ENCODE peak calls at places on chromosomes 3 and 15, in four cellular contexts. P is GDM1, Y is AG20443, E is ACHN. J is an unnamed sample.

GRCh38 chr15:42679285-42680141 is 57.4 kb downstream of the CDAN1 start:
- DNase-seq in P (no peak), Y (no peak), E (no peak), J (no peak)

GRCh38 chr15:31145271-31145911 is 43.9 kb upstream of the TRPM1 start:
- DNase-seq in P (no peak), Y (peak; percentile 5), E (peak; percentile 5), J (no peak)

GRCh38 chr15:73440571-73440970 is 2.4 kb upstream of the REC114 start:
- DNase-seq in P (no peak), Y (no peak), E (no peak), J (no peak)

GRCh38 chr3:102471001-102471400 is 36.2 kb downstream of the ZPLD1 start:
- DNase-seq in P (no peak), Y (no peak), E (no peak), J (no peak)

GRCh38 chr3:9037113-9037715 is 73.9 kb upstream of the RAD18 start:
- DNase-seq in P (peak; percentile 21), Y (peak; percentile 62), E (no peak), J (no peak)

GRCh38 chr3:37974121-37974927 is 16.3 kb upstream of the VILL start:
- DNase-seq in P (peak; percentile 30), Y (peak; percentile 81), E (peak; percentile 60), J (peak; percentile 83)

GRCh38 chr15:52392008-52392687 is 96.5 kb upstream of the MYO5C start:
- DNase-seq in P (no peak), Y (peak; percentile 62), E (no peak), J (peak; percentile 50)

GRCh38 chr3:187935623-187936156 is 190.4 kb upstream of the BCL6 start:
- DNase-seq in P (no peak), Y (no peak), E (no peak), J (peak; percentile 61)

GRCh38 chr3:5466059-5466458 is 278.6 kb downstream of the EDEM1 start:
- DNase-seq in P (no peak), Y (no peak), E (no peak), J (no peak)

GRCh38 chr3:120298996-120299395 is 14.0 kb upstream of the GPR156 start:
- DNase-seq in P (no peak), Y (no peak), E (no peak), J (peak; percentile 64)

GRCh38 chr3:11826628-11827265 is 19.9 kb downstream of the TAMM41 start:
- DNase-seq in P (no peak), Y (no peak), E (peak; percentile 37), J (no peak)

GRCh38 chr3:64518950-64519349 is 168.8 kb downstream of the ADAMTS9 start:
- DNase-seq in P (no peak), Y (peak; percentile 67), E (no peak), J (no peak)

GRCh38 chr15:66771351-66771650 is 69.3 kb downstream of the SMAD6 start:
- DNase-seq in P (no peak), Y (no peak), E (no peak), J (no peak)

GRCh38 chr3:38004415-38005075 is 14.0 kb downstream of the VILL start:
- DNase-seq in P (peak; percentile 39), Y (peak; percentile 74), E (peak; percentile 57), J (peak; percentile 79)

GRCh38 chr3:57544181-57545125 is at the start of gene DNAH12:
- DNase-seq in P (no peak), Y (peak; percentile 43), E (peak; percentile 48), J (peak; percentile 49)

GRCh38 chr15:74795961-74796625 is 14.2 kb downstream of the CSK start:
- DNase-seq in P (no peak), Y (no peak), E (no peak), J (no peak)

GRCh38 chr15:41492597-41493204 is 973 bp upstream of the ITPKA start:
- DNase-seq in P (no peak), Y (no peak), E (peak; percentile 26), J (no peak)

GRCh38 chr15:84702961-84703482 is 12.9 kb downstream of the SEC11A start:
- DNase-seq in P (no peak), Y (peak; percentile 40), E (no peak), J (peak; percentile 24)

GRCh38 chr3:141663993-141664392 is 74.1 kb upstream of the RNF7 start:
- DNase-seq in P (no peak), Y (peak; percentile 67), E (no peak), J (no peak)

GRCh38 chr3:42750834-42751233 is 22.2 kb downstream of the CCDC13 start:
- DNase-seq in P (no peak), Y (no peak), E (no peak), J (no peak)

GRCh38 chr3:9884555-9885165 is 4.6 kb upstream of the CIDEC start:
- DNase-seq in P (no peak), Y (peak; percentile 86), E (peak; percentile 78), J (peak; percentile 76)

GRCh38 chr15:49103676-49104075 is 51.7 kb downstream of the COPS2 start:
- DNase-seq in P (no peak), Y (no peak), E (no peak), J (no peak)

GRCh38 chr3:111627092-111627491 is 31.9 kb upstream of the ZBED2 start:
- DNase-seq in P (no peak), Y (no peak), E (no peak), J (peak; percentile 11)

GRCh38 chr3:71930056-71930991 is 145.4 kb upstream of the PROK2 start:
- DNase-seq in P (no peak), Y (peak; percentile 83), E (no peak), J (peak; percentile 34)

GRCh38 chr3:155553800-155554199 is 191.1 kb downstream of the PLCH1 start:
- DNase-seq in P (peak; percentile 23), Y (no peak), E (peak; percentile 82), J (no peak)

GRCh38 chr15:82044373-82045178 is 1.2 kb downstream of the MEX3B start:
- DNase-seq in P (peak; percentile 80), Y (peak; percentile 74), E (peak; percentile 57), J (peak; percentile 66)

GRCh38 chr15:67405208-67406191 is 115.4 kb upstream of the C15orf61 start:
- DNase-seq in P (no peak), Y (peak; percentile 37), E (no peak), J (peak; percentile 74)

GRCh38 chr3:67561995-67562394 is 92.4 kb downstream of the SUCLG2 start:
- DNase-seq in P (no peak), Y (no peak), E (no peak), J (no peak)

GRCh38 chr15:34795267-34796081 is at the start of gene ACTC1:
- DNase-seq in P (no peak), Y (peak; percentile 94), E (peak; percentile 43), J (peak; percentile 99)

GRCh38 chr15:90412356-90413194 is 24.5 kb downstream of the IQGAP1 start:
- DNase-seq in P (peak; percentile 32), Y (peak; percentile 50), E (no peak), J (peak; percentile 80)

GRCh38 chr15:28975766-28976179 is 90.0 kb downstream of the APBA2 start:
- DNase-seq in P (peak; percentile 37), Y (no peak), E (peak; percentile 57), J (peak; percentile 7)

GRCh38 chr3:171871392-171872274 is 28.5 kb downstream of the TMEM212 start:
- DNase-seq in P (no peak), Y (no peak), E (no peak), J (no peak)

GRCh38 chr3:196757876-196758739 is 18.5 kb downstream of the PAK2 start:
- DNase-seq in P (no peak), Y (peak; percentile 25), E (peak; percentile 78), J (peak; percentile 64)

GRCh38 chr3:98903705-98904481 is 2.4 kb upstream of the DCBLD2 start:
- DNase-seq in P (no peak), Y (no peak), E (no peak), J (no peak)

GRCh38 chr15:63192604-63193206 is 3.3 kb downstream of the RAB8B start:
- DNase-seq in P (no peak), Y (no peak), E (no peak), J (no peak)

GRCh38 chr15:64688179-64688578 is 87.2 kb downstream of the RBPMS2 start:
- DNase-seq in P (no peak), Y (no peak), E (no peak), J (no peak)